ENCODE peak calls at places on chromosomes 1 and 21, in four cellular contexts. One of them, this sample, is unnamed.

GRCh38 chr1:76268341-76268740 is 193.8 kb downstream of the ST6GALNAC3 start:
- DNase-seq in mammary epithelial cell: no peak
- DNase-seq in A549: no peak
- DNase-seq in astrocyte of the spinal cord: peak
- DNase-seq in this sample: no peak

GRCh38 chr1:165350861-165351260 is 5.7 kb downstream of the LMX1A start:
- DNase-seq in A549: no peak
- DNase-seq in mammary epithelial cell: no peak
- DNase-seq in astrocyte of the spinal cord: no peak
- DNase-seq in this sample: no peak

GRCh38 chr21:16821588-16821987 is 691.3 kb upstream of the CXADR start:
- DNase-seq in A549: no peak
- DNase-seq in astrocyte of the spinal cord: peak
- DNase-seq in mammary epithelial cell: no peak
- DNase-seq in this sample: no peak

GRCh38 chr1:15939181-15940109 is 36.5 kb downstream of the ZBTB17 start:
- DNase-seq in astrocyte of the spinal cord: peak
- DNase-seq in mammary epithelial cell: no peak
- DNase-seq in A549: peak
- DNase-seq in this sample: peak

GRCh38 chr1:51284487-51284954 is 45.8 kb downstream of the TTC39A start:
- DNase-seq in A549: peak
- DNase-seq in mammary epithelial cell: no peak
- DNase-seq in astrocyte of the spinal cord: peak
- DNase-seq in this sample: peak

GRCh38 chr1:21831454-21831970 is 19.4 kb downstream of the LDLRAD2 start:
- DNase-seq in mammary epithelial cell: no peak
- DNase-seq in A549: no peak
- DNase-seq in astrocyte of the spinal cord: no peak
- DNase-seq in this sample: no peak

GRCh38 chr1:201732351-201732750 is 96.6 kb upstream of the IPO9 start:
- DNase-seq in A549: no peak
- DNase-seq in mammary epithelial cell: no peak
- DNase-seq in astrocyte of the spinal cord: peak
- DNase-seq in this sample: peak

GRCh38 chr1:163932901-163933300 is 611.1 kb downstream of the NUF2 start:
- DNase-seq in astrocyte of the spinal cord: no peak
- DNase-seq in mammary epithelial cell: no peak
- DNase-seq in A549: no peak
- DNase-seq in this sample: no peak

GRCh38 chr1:41656088-41656487 is 171.6 kb upstream of the EDN2 start:
- DNase-seq in astrocyte of the spinal cord: no peak
- DNase-seq in A549: no peak
- DNase-seq in mammary epithelial cell: no peak
- DNase-seq in this sample: no peak